ENCODE peak calls at places on chromosomes 12 and 14, in seven cellular contexts. F, K, H, S, A, Z and Q are unnamed samples.

GRCh38 chr12:107360472-107360871 is 267.1 kb upstream of the CRY1 start:
- DNase-seq in Z (no peak), F (no peak), H (no peak), K (no peak), A (no peak), S (no peak), Q (no peak)

GRCh38 chr12:30047499-30048262 is 263.9 kb upstream of the TMTC1 start:
- DNase-seq in A (no peak), S (peak; percentile 16), K (no peak), Z (no peak), F (no peak), H (peak; percentile 63), Q (peak; percentile 68)

GRCh38 chr12:94386422-94386821 is 73.2 kb downstream of the CEP83 start:
- DNase-seq in S (peak; percentile 79), K (no peak), Z (no peak), H (no peak), F (no peak), A (no peak), Q (no peak)

GRCh38 chr12:21546721-21547120 is 20.6 kb downstream of the SPX start:
- DNase-seq in K (no peak), F (no peak), H (no peak), Z (no peak), A (no peak), S (no peak), Q (no peak)

GRCh38 chr12:69309461-69309860 is 38.7 kb upstream of the LYZ start:
- DNase-seq in S (no peak), Z (no peak), F (no peak), H (no peak), K (no peak), A (no peak), Q (no peak)

GRCh38 chr12:68007466-68007865 is 18.2 kb downstream of the IFNG-AS1 start:
- DNase-seq in F (no peak), H (no peak), Z (no peak), K (no peak), S (no peak), A (no peak), Q (peak; percentile 60)

GRCh38 chr12:116406529-116406928 is 129.0 kb upstream of the MED13L start:
- DNase-seq in A (peak; percentile 94), F (peak; percentile 65), Z (no peak), S (peak; percentile 82), K (peak; percentile 94), H (peak; percentile 99), Q (peak; percentile 96)

GRCh38 chr12:32400114-32400672 is 835 bp downstream of the FGD4 start:
- DNase-seq in H (peak; percentile 42), A (peak; percentile 28), K (no peak), F (peak; percentile 77), Z (peak; percentile 38), S (no peak), Q (peak; percentile 61)

GRCh38 chr14:101627913-101628257 is 66.6 kb downstream of the DIO3 start:
- DNase-seq in H (no peak), Z (no peak), K (no peak), F (no peak), A (no peak), S (no peak), Q (no peak)

GRCh38 chr12:52615912-52616311 is 2.4 kb downstream of the KRT73 start:
- DNase-seq in S (no peak), A (no peak), F (no peak), K (no peak), H (no peak), Z (no peak), Q (no peak)

GRCh38 chr14:92959189-92959531 is 36.2 kb downstream of the CHGA start:
- DNase-seq in H (no peak), S (no peak), A (no peak), K (no peak), F (no peak), Z (no peak), Q (no peak)

GRCh38 chr14:22268875-22269274 is 320.1 kb downstream of the DAD1 start:
- DNase-seq in K (no peak), Z (no peak), F (no peak), S (no peak), A (no peak), H (peak; percentile 98), Q (peak; percentile 85)

GRCh38 chr12:6272300-6273208 is 37.9 kb upstream of the PLEKHG6 start:
- DNase-seq in S (no peak), H (peak; percentile 87), K (peak; percentile 67), A (peak; percentile 75), Z (no peak), F (peak; percentile 54), Q (peak; percentile 96)

GRCh38 chr14:55136868-55137785 is 8.1 kb downstream of the LGALS3 start:
- DNase-seq in A (no peak), Z (no peak), F (no peak), K (no peak), S (peak; percentile 62), H (no peak), Q (peak; percentile 62)

GRCh38 chr12:83408168-83408567 is 721.5 kb downstream of the TMTC2 start:
- DNase-seq in K (no peak), F (no peak), S (no peak), H (no peak), Z (no peak), A (no peak), Q (no peak)

GRCh38 chr12:100675432-100675831 is 101.9 kb downstream of the GAS2L3 start:
- DNase-seq in F (no peak), Z (no peak), S (peak; percentile 49), A (no peak), H (peak; percentile 77), K (no peak), Q (peak; percentile 59)

GRCh38 chr12:47360771-47361388 is 281.1 kb upstream of the AMIGO2 start:
- DNase-seq in Z (no peak), K (no peak), A (no peak), F (no peak), S (no peak), H (no peak), Q (no peak)

GRCh38 chr12:122137229-122137628 is 36.8 kb downstream of the IL31 start:
- DNase-seq in K (no peak), S (no peak), Z (no peak), A (no peak), H (no peak), F (peak; percentile 83), Q (no peak)
- TF ChIP-seq CTCF in K (no peak), S (no peak), Z (no peak), A (no peak), H (peak; percentile 33), F (peak; percentile 68), Q (no peak)

GRCh38 chr12:97680751-97681150 is 218.1 kb downstream of the RMST start:
- DNase-seq in F (no peak), S (no peak), A (no peak), Z (no peak), K (no peak), H (no peak), Q (no peak)

GRCh38 chr12:97681612-97682504 is 219.3 kb downstream of the RMST start:
- DNase-seq in S (no peak), A (no peak), F (no peak), Z (peak; percentile 12), K (no peak), H (no peak), Q (no peak)

GRCh38 chr12:97685360-97685759 is 222.8 kb downstream of the RMST start:
- DNase-seq in F (no peak), K (no peak), H (no peak), Z (no peak), A (no peak), S (no peak), Q (no peak)
- TF ChIP-seq CTCF in F (no peak), K (no peak), H (no peak), Z (no peak), A (no peak), S (no peak), Q (no peak)

DNA sequence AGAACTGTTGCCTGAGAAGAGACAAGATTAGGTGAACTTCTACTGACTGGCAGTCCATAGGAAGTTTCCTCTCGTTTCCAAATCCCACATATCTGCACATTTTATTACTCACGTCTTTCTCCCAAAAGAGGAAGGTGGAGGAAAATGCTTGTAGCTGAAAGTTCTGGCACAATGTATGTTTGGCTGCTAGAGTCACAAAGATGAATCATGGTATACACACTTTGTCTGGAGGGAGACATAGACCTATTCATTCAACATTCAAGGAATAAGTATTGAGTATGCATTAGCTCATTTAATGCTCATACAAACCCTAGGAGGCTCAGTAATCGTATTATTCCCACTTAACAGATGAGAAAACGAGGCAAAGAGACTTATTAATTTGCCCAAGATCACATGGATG is 291.8 kb downstream of the FOXN3 start:
- DNase-seq in K (no peak), F (no peak), A (no peak), S (no peak), Z (no peak), H (peak; percentile 14), Q (no peak)
- TF ChIP-seq CTCF in K (no peak), F (no peak), A (no peak), S (no peak), Z (no peak), H (no peak), Q (no peak)

GRCh38 chr12:92414383-92415065 is 268.9 kb upstream of the BTG1 start:
- DNase-seq in K (no peak), S (no peak), H (no peak), Z (no peak), F (no peak), A (no peak), Q (no peak)
- TF ChIP-seq CTCF in K (no peak), S (peak; percentile 26), H (no peak), Z (no peak), F (no peak), A (no peak), Q (no peak)

GRCh38 chr14:24275524-24276139 is 4.2 kb upstream of the RABGGTA start:
- DNase-seq in Z (no peak), H (no peak), F (peak; percentile 49), K (no peak), A (no peak), S (no peak), Q (no peak)
- TF ChIP-seq CTCF in Z (no peak), H (no peak), F (peak; percentile 33), K (no peak), A (no peak), S (no peak), Q (no peak)

DNA sequence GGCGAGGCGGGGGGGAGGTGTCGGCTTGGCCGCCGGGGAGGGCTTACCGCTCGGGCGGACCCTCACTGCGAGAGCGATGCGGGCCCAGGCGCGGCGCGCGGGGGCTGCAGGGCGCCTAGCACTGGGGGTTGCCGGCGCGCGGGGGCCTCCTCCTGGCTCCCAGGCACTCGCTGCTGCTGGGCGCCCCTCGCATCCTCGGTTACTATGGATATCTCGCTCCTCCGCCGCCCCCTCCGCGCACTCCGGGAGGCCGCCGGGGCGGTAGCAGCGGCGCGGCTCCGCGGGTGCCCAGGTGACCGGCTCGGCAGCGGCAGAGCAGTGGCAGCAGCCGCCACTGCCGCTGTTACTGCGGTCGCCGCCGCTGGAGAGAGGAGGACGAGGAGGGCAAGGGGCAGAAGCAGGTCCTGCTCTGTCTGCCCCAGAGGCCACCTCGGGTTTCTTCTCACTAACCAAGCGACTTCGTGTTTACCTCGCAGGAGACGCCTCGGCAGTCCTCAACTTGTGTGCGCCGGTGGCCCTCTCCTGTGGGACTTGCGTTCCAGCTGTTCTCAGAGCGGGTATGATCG is 250.1 kb downstream of the APAF1 start:
- DNase-seq in S (peak; percentile 27), A (no peak), K (no peak), H (no peak), F (peak; percentile 69), Z (no peak), Q (no peak)
- TF ChIP-seq CTCF in S (no peak), A (no peak), K (no peak), H (no peak), F (no peak), Z (no peak), Q (no peak)